ENCODE peak calls at places on chromosomes 6 and 20, in ten cellular contexts. T is activated CD8-positive, alpha-beta T cell treated with anti-CD3 and anti-CD28 coated beads, Interleukin-2, amount 10 ng/mL, durations not matched to agents 7 days and 5 days; K is cardiac fibroblast; S is left cardiac atrium; M is HL-60; E is dermis blood vessel endothelial cell; Q is globus pallidus; Y is stimulated activated CD8-positive, alpha-beta memory T cell treated with anti-CD3 and anti-CD28 coated beads, Interleukin-2, amount 100 ng/mL, for 1 hour; V is omental fat pad; C is A172. H is an unnamed sample.

GRCh38 chr6:116779569-116780164 is 14.1 kb upstream of the FAM162B start:
- DNase-seq in T (no peak), K (peak), S (no peak), M (no peak), E (peak), Q (peak), Y (no peak), V (no peak), C (peak), H (peak)

GRCh38 chr6:111922454-111923297 is 49.4 kb upstream of the FYN start:
- DNase-seq in T (no peak), K (peak), S (no peak), M (peak), E (no peak), Q (no peak), Y (no peak), V (no peak), C (no peak), H (no peak)

GRCh38 chr6:120211955-120212792 is 862.6 kb upstream of the MAN1A1 start:
- DNase-seq in T (no peak), K (peak), S (no peak), M (no peak), E (no peak), Q (no peak), Y (no peak), V (no peak), C (no peak), H (no peak)

GRCh38 chr6:14824060-14824834 is 421.6 kb upstream of the JARID2 start:
- DNase-seq in T (no peak), K (peak), S (no peak), M (no peak), E (no peak), Q (no peak), Y (no peak), V (no peak), C (no peak), H (no peak)

GRCh38 chr6:33116417-33116816 is 40.6 kb downstream of the HLA-DPB1 start:
- DNase-seq in T (no peak), K (no peak), S (no peak), M (no peak), E (no peak), Q (no peak), Y (no peak), V (no peak), C (no peak), H (no peak)

GRCh38 chr6:38034269-38034914 is 214.9 kb downstream of the ZFAND3 start:
- DNase-seq in T (no peak), K (peak), S (no peak), M (no peak), E (peak), Q (peak), Y (no peak), V (no peak), C (peak), H (peak)

GRCh38 chr6:37382954-37383353 is 29.2 kb downstream of the RNF8 start:
- DNase-seq in T (no peak), K (no peak), S (no peak), M (no peak), E (no peak), Q (no peak), Y (no peak), V (no peak), C (no peak), H (no peak)

GRCh38 chr20:5654557-5654956 is 95.6 kb upstream of the SHLD1 start:
- DNase-seq in T (no peak), K (peak), S (no peak), M (no peak), E (peak), Q (no peak), Y (no peak), V (no peak), C (peak), H (no peak)

GRCh38 chr6:46042355-46042999 is 26.8 kb upstream of the CLIC5 start:
- DNase-seq in T (peak), K (peak), S (no peak), M (peak), E (peak), Q (peak), Y (no peak), V (no peak), C (peak), H (peak)

GRCh38 chr20:32429745-32430360 is 71.7 kb downstream of the ASXL1 start:
- DNase-seq in T (peak), K (no peak), S (no peak), M (no peak), E (no peak), Q (no peak), Y (no peak), V (no peak), C (no peak), H (no peak)

GRCh38 chr6:105740946-105741605 is 338.2 kb upstream of the PREP start:
- DNase-seq in T (no peak), K (no peak), S (no peak), M (no peak), E (no peak), Q (no peak), Y (no peak), V (no peak), C (no peak), H (no peak)

GRCh38 chr6:167945937-167946485 is 51.5 kb upstream of the KIF25 start:
- DNase-seq in T (no peak), K (no peak), S (no peak), M (no peak), E (no peak), Q (no peak), Y (no peak), V (no peak), C (no peak), H (peak)

GRCh38 chr6:166751051-166751595 is 124.1 kb upstream of the RPS6KA2 start:
- DNase-seq in T (no peak), K (no peak), S (no peak), M (peak), E (no peak), Q (no peak), Y (no peak), V (no peak), C (peak), H (no peak)

GRCh38 chr6:52325695-52326471 is 36.1 kb upstream of the PAQR8 start:
- DNase-seq in T (no peak), K (no peak), S (no peak), M (no peak), E (peak), Q (no peak), Y (no peak), V (no peak), C (no peak), H (no peak)

GRCh38 chr6:76435174-76435573 is 362.7 kb upstream of the IMPG1 start:
- DNase-seq in T (no peak), K (peak), S (no peak), M (peak), E (no peak), Q (peak), Y (no peak), V (no peak), C (peak), H (no peak)

GRCh38 chr20:22574545-22575086 is 9.8 kb downstream of the FOXA2 start:
- DNase-seq in T (no peak), K (no peak), S (no peak), M (no peak), E (no peak), Q (no peak), Y (no peak), V (no peak), C (peak), H (no peak)

GRCh38 chr6:1267057-1267732 is 44.7 kb upstream of the FOXQ1 start:
- DNase-seq in T (no peak), K (no peak), S (no peak), M (no peak), E (no peak), Q (no peak), Y (no peak), V (no peak), C (peak), H (no peak)

GRCh38 chr20:34017610-34018009 is 23.9 kb downstream of the RALY start:
- DNase-seq in T (no peak), K (peak), S (no peak), M (no peak), E (no peak), Q (no peak), Y (no peak), V (no peak), C (peak), H (peak)

GRCh38 chr6:165042912-165043311 is 266.5 kb downstream of the C6orf118 start:
- DNase-seq in T (no peak), K (no peak), S (no peak), M (no peak), E (no peak), Q (no peak), Y (no peak), V (no peak), C (no peak), H (no peak)

GRCh38 chr6:45741437-45742166 is 274.1 kb downstream of the CLIC5 start:
- DNase-seq in T (peak), K (peak), S (no peak), M (peak), E (no peak), Q (peak), Y (no peak), V (no peak), C (no peak), H (no peak)

GRCh38 chr20:33531047-33531877 is 41.4 kb downstream of the CBFA2T2 start:
- DNase-seq in T (no peak), K (peak), S (no peak), M (no peak), E (no peak), Q (no peak), Y (no peak), V (no peak), C (no peak), H (no peak)

GRCh38 chr6:138815797-138816528 is 20.1 kb downstream of the ECT2L start:
- DNase-seq in T (peak), K (peak), S (no peak), M (peak), E (peak), Q (peak), Y (no peak), V (no peak), C (peak), H (peak)

GRCh38 chr6:142735182-142735581 is 209.8 kb downstream of the HIVEP2 start:
- DNase-seq in T (no peak), K (peak), S (no peak), M (no peak), E (peak), Q (no peak), Y (no peak), V (no peak), C (peak), H (no peak)

GRCh38 chr6:157072128-157072527 is 251.2 kb downstream of the TMEM242 start:
- DNase-seq in T (no peak), K (no peak), S (no peak), M (no peak), E (no peak), Q (no peak), Y (no peak), V (no peak), C (no peak), H (no peak)

GRCh38 chr6:13916230-13916944 is 8.4 kb upstream of the RNF182 start:
- DNase-seq in T (no peak), K (peak), S (no peak), M (no peak), E (peak), Q (no peak), Y (no peak), V (no peak), C (peak), H (no peak)

GRCh38 chr6:147633191-147633590 is 124.7 kb downstream of the SAMD5 start:
- DNase-seq in T (no peak), K (no peak), S (no peak), M (no peak), E (no peak), Q (no peak), Y (no peak), V (no peak), C (no peak), H (no peak)

GRCh38 chr20:31967830-31968249 is at the start of gene XKR7:
- DNase-seq in T (peak), K (no peak), S (no peak), M (peak), E (no peak), Q (no peak), Y (no peak), V (no peak), C (no peak), H (peak)

GRCh38 chr6:72363844-72364740 is 257.8 kb upstream of the KCNQ5 start:
- DNase-seq in T (no peak), K (peak), S (peak), M (no peak), E (peak), Q (no peak), Y (no peak), V (no peak), C (peak), H (peak)

GRCh38 chr6:107571354-107571753 is 81.4 kb downstream of the SOBP start:
- DNase-seq in T (no peak), K (no peak), S (no peak), M (no peak), E (no peak), Q (no peak), Y (no peak), V (no peak), C (no peak), H (no peak)

GRCh38 chr6:107819976-107820551 is 4.0 kb downstream of the SCML4 start:
- DNase-seq in T (peak), K (no peak), S (no peak), M (no peak), E (no peak), Q (no peak), Y (no peak), V (no peak), C (peak), H (no peak)

GRCh38 chr6:164108869-164109769 is 694.6 kb downstream of the QKI start:
- DNase-seq in T (no peak), K (peak), S (peak), M (peak), E (peak), Q (peak), Y (no peak), V (no peak), C (peak), H (no peak)

GRCh38 chr20:4465855-4466545 is 255.7 kb upstream of the PRND start:
- DNase-seq in T (no peak), K (no peak), S (no peak), M (no peak), E (no peak), Q (no peak), Y (no peak), V (no peak), C (no peak), H (no peak)

H was measured in ACHN.